ENCODE peak calls at places on chromosomes 16 and 17, in six cellular contexts. I is neural progenitor cell; D is transverse colon; A is fibroblast of lung; M is naive thymus-derived CD4-positive, alpha-beta T cell; V is PC-3. W is an unnamed sample.

GRCh38 chr16:69798466-69798865 is 36.3 kb downstream of the WWP2 start:
- DNase-seq in I (peak; percentile 16), D (no peak), A (peak; percentile 21), M (no peak), V (no peak), W (no peak)

GRCh38 chr16:60945225-60945624 is 1091.0 kb downstream of the CDH8 start:
- DNase-seq in I (peak; percentile 79), D (no peak), A (no peak), M (no peak), V (peak; percentile 1), W (no peak)

GRCh38 chr17:78557598-78558039 is 19.6 kb downstream of the DNAH17 start:
- DNase-seq in I (no peak), D (no peak), A (peak; percentile 36), M (no peak), V (peak; percentile 39), W (no peak)

GRCh38 chr17:538096-538973 is 176.3 kb downstream of the VPS53 start:
- DNase-seq in I (peak; percentile 52), D (no peak), A (peak; percentile 49), M (no peak), V (no peak), W (no peak)

GRCh38 chr16:309476-309875 is 26.5 kb downstream of the PDIA2 start:
- DNase-seq in I (no peak), D (no peak), A (no peak), M (no peak), V (no peak), W (no peak)

GRCh38 chr17:50354776-50355175 is 8.8 kb downstream of the XYLT2 start:
- DNase-seq in I (no peak), D (no peak), A (no peak), M (no peak), V (no peak), W (no peak)

GRCh38 chr17:43360376-43360738 is 38.4 kb upstream of the ARL4D start:
- DNase-seq in I (no peak), D (peak; percentile 72), A (peak; percentile 79), M (peak; percentile 86), V (peak; percentile 69), W (peak; percentile 22)

GRCh38 chr16:75266738-75267630 is 15.6 kb upstream of the BCAR1 start:
- DNase-seq in I (no peak), D (no peak), A (no peak), M (no peak), V (no peak), W (peak; percentile 51)

GRCh38 chr17:63840591-63841349 is 1.7 kb downstream of the SMARCD2 start:
- DNase-seq in I (no peak), D (no peak), A (peak; percentile 33), M (no peak), V (no peak), W (peak; percentile 50)

GRCh38 chr17:61411114-61411943 is 11.7 kb downstream of the TBX2 start:
- DNase-seq in I (peak; percentile 87), D (peak; percentile 60), A (peak; percentile 88), M (no peak), V (peak; percentile 86), W (peak; percentile 55)

GRCh38 chr16:30841332-30841731 is 52.5 kb downstream of the BCL7C start:
- DNase-seq in I (no peak), D (no peak), A (no peak), M (no peak), V (no peak), W (no peak)

GRCh38 chr17:58336456-58337094 is 8.0 kb upstream of the TSPOAP1 start:
- DNase-seq in I (no peak), D (no peak), A (peak; percentile 75), M (no peak), V (no peak), W (no peak)

GRCh38 chr17:28180449-28180848 is 138.0 kb downstream of the NLK start:
- DNase-seq in I (no peak), D (no peak), A (peak; percentile 10), M (no peak), V (no peak), W (no peak)

GRCh38 chr17:6450926-6451717 is 6.9 kb downstream of the PIMREG start:
- DNase-seq in I (no peak), D (no peak), A (peak; percentile 53), M (no peak), V (no peak), W (no peak)

GRCh38 chr17:59366773-59367656 is 35.6 kb downstream of the YPEL2 start:
- DNase-seq in I (no peak), D (peak; percentile 77), A (peak; percentile 75), M (no peak), V (peak; percentile 60), W (no peak)

GRCh38 chr17:60392845-60393702 is 1.1 kb upstream of the USP32 start:
- DNase-seq in I (peak; percentile 14), D (peak; percentile 59), A (peak; percentile 66), M (peak; percentile 21), V (peak; percentile 61), W (no peak)

GRCh38 chr16:50263940-50264929 is 2.1 kb upstream of the ADCY7 start:
- DNase-seq in I (no peak), D (no peak), A (peak; percentile 50), M (no peak), V (peak; percentile 63), W (no peak)

GRCh38 chr16:53224932-53225533 is 170.2 kb downstream of the CHD9 start:
- DNase-seq in I (no peak), D (no peak), A (no peak), M (no peak), V (peak; percentile 48), W (no peak)

DNA sequence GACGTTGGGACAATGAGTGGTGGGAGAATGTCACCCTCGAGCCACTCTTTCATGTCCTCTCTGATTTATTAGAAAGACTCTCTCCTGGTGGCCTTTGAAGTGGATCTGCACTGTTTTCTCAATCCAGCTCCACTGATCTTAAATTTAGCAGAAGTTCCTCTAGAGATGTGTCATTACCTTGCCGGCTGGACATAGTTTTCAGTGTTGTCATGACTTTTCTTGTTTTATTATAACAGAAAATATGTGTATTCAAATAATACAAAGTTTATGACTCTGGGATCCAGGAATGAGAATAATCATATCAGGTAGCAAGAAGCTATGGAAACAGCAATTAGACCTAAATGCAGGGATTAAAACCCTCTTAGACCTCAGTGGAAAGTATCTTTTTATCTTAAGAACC is 247.5 kb upstream of the ELAC2 start:
- DNase-seq in I (no peak), D (no peak), A (no peak), M (no peak), V (peak; percentile 16), W (no peak)
- H3K27ac ChIP-seq in I (no peak overlapping the region), D (no peak overlapping the region), A (no peak overlapping the region), M (no peak overlapping the region), V (no peak overlapping the region), W (no peak overlapping the region)

GRCh38 chr17:47957591-47958490 is at the start of gene PRR15L:
- DNase-seq in I (no peak), D (peak; percentile 91), A (no peak), M (no peak), V (peak; percentile 80), W (no peak)
- H3K27ac ChIP-seq in I (no peak within 1 kb of the TSS), D (peak within 1 kb of the TSS; percentile 93), A (no peak within 1 kb of the TSS), M (no peak within 1 kb of the TSS), V (peak within 1 kb of the TSS; percentile 59), W (no peak within 1 kb of the TSS)

GRCh38 chr17:17021194-17021863 is 20.9 kb upstream of the MPRIP start:
- DNase-seq in I (peak; percentile 82), D (peak; percentile 54), A (no peak), M (no peak), V (no peak), W (no peak)

GRCh38 chr17:17024778-17025300 is 17.4 kb upstream of the MPRIP start:
- DNase-seq in I (no peak), D (no peak), A (no peak), M (no peak), V (no peak), W (no peak)

GRCh38 chr17:17019891-17020456 is 22.3 kb upstream of the MPRIP start:
- DNase-seq in I (no peak), D (no peak), A (no peak), M (no peak), V (no peak), W (no peak)

GRCh38 chr17:17020821-17021193 is 21.4 kb upstream of the MPRIP start:
- DNase-seq in I (no peak), D (no peak), A (no peak), M (no peak), V (no peak), W (no peak)

GRCh38 chr17:17022011-17022800 is 20.1 kb upstream of the MPRIP start:
- DNase-seq in I (no peak), D (no peak), A (no peak), M (no peak), V (no peak), W (no peak)
- H3K27ac ChIP-seq in I (no peak overlapping the region), D (peak overlapping the region; percentile 2), A (no peak overlapping the region), M (no peak overlapping the region), V (no peak overlapping the region), W (peak overlapping the region; percentile 80)

GRCh38 chr16:15857779-15858560 is 1.1 kb upstream of the MYH11 start:
- DNase-seq in I (peak; percentile 73), D (peak; percentile 49), A (peak; percentile 42), M (no peak), V (no peak), W (no peak)

GRCh38 chr16:15855704-15856003 is 1.2 kb downstream of the MYH11 start:
- DNase-seq in I (no peak), D (no peak), A (no peak), M (no peak), V (no peak), W (no peak)

GRCh38 chr16:15854906-15855703 is 1.7 kb downstream of the MYH11 start:
- DNase-seq in I (no peak), D (peak; percentile 16), A (no peak), M (no peak), V (no peak), W (no peak)

GRCh38 chr16:15856901-15857778 is at the start of gene MYH11:
- DNase-seq in I (peak; percentile 71), D (peak; percentile 31), A (no peak), M (no peak), V (no peak), W (no peak)

GRCh38 chr16:15856217-15856616 is 611 bp downstream of the MYH11 start:
- DNase-seq in I (no peak), D (no peak), A (no peak), M (no peak), V (no peak), W (no peak)
- H3K27ac ChIP-seq in I (no peak overlapping the region), D (peak overlapping the region; percentile 76), A (no peak overlapping the region), M (no peak overlapping the region), V (no peak overlapping the region), W (no peak overlapping the region)

GRCh38 chr17:66348605-66349165 is 46.3 kb downstream of the PRKCA start:
- DNase-seq in I (no peak), D (peak; percentile 61), A (peak; percentile 81), M (no peak), V (peak; percentile 92), W (no peak)
- H3K27ac ChIP-seq in I (no peak overlapping the region), D (peak overlapping the region; percentile 58), A (no peak overlapping the region), M (no peak overlapping the region), V (peak overlapping the region; percentile 90), W (no peak overlapping the region)

DNA sequence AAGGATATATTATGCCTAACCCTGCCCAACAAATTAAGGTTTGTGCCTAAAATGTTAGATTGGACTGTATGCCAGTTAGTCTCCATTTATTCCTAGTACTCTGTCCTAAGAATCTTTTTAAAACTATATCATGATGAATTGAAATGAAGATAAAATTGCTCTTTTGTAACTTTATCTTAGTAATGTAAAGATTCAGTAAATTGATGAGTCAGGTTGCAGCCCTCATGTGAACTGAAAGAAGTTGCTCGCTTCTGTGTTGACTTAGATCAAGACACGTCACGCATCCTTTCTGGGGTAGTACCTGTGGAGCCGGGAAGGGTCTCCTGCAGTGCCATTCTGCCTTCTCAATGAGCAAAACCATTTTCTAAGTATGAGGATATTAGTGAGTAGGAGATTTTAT is 63.3 kb downstream of the GAN start:
- DNase-seq in I (no peak), D (no peak), A (no peak), M (no peak), V (no peak), W (no peak)
- H3K27ac ChIP-seq in I (no peak overlapping the region), D (no peak overlapping the region), A (no peak overlapping the region), M (no peak overlapping the region), V (no peak overlapping the region), W (no peak overlapping the region)